ENCODE peak calls at places on chromosomes 12 and 14, in five cellular contexts. One of them, this sample, is unnamed.

GRCh38 chr12:56261503-56262230 is 3.5 kb upstream of the ANKRD52 start:
- DNase-seq in T-helper 2 cell: no peak
- DNase-seq in NCI-H345: no peak
- DNase-seq in NCI-H2029 treated with DMSO at 0.1 percent for 48 hours: no peak
- DNase-seq in AG04450: no peak
- DNase-seq in this sample: no peak

GRCh38 chr14:95872777-95873176 is 3.9 kb upstream of the TUNAR start:
- DNase-seq in AG04450: no peak
- DNase-seq in T-helper 2 cell: no peak
- DNase-seq in NCI-H345: no peak
- DNase-seq in NCI-H2029 treated with DMSO at 0.1 percent for 48 hours: no peak
- DNase-seq in this sample: no peak

GRCh38 chr14:100282766-100283419 is 23.4 kb downstream of the SLC25A29 start:
- DNase-seq in T-helper 2 cell: no peak
- DNase-seq in AG04450: no peak
- DNase-seq in NCI-H345: no peak
- DNase-seq in NCI-H2029 treated with DMSO at 0.1 percent for 48 hours: no peak
- DNase-seq in this sample: no peak

GRCh38 chr12:82425241-82425640 is 66.9 kb downstream of the METTL25 start:
- DNase-seq in T-helper 2 cell: no peak
- DNase-seq in NCI-H2029 treated with DMSO at 0.1 percent for 48 hours: no peak
- DNase-seq in NCI-H345: no peak
- DNase-seq in AG04450: no peak
- DNase-seq in this sample: no peak

GRCh38 chr12:67592228-67593011 is 56.1 kb upstream of the DYRK2 start:
- DNase-seq in T-helper 2 cell: no peak
- DNase-seq in NCI-H2029 treated with DMSO at 0.1 percent for 48 hours: peak; percentile 84
- DNase-seq in NCI-H345: peak; percentile 62
- DNase-seq in AG04450: no peak
- DNase-seq in this sample: peak; percentile 50

GRCh38 chr12:870378-870777 is 79.1 kb downstream of the RAD52 start:
- DNase-seq in T-helper 2 cell: no peak
- DNase-seq in NCI-H345: no peak
- DNase-seq in AG04450: no peak
- DNase-seq in NCI-H2029 treated with DMSO at 0.1 percent for 48 hours: no peak
- DNase-seq in this sample: peak; percentile 52

GRCh38 chr14:95425369-95426115 is 90.9 kb downstream of the SYNE3 start:
- DNase-seq in NCI-H2029 treated with DMSO at 0.1 percent for 48 hours: no peak
- DNase-seq in T-helper 2 cell: no peak
- DNase-seq in NCI-H345: no peak
- DNase-seq in AG04450: no peak
- DNase-seq in this sample: no peak

GRCh38 chr12:1360812-1361211 is 233.6 kb downstream of the FBXL14 start:
- DNase-seq in AG04450: peak; percentile 71
- DNase-seq in NCI-H2029 treated with DMSO at 0.1 percent for 48 hours: no peak
- DNase-seq in T-helper 2 cell: no peak
- DNase-seq in NCI-H345: no peak
- DNase-seq in this sample: no peak

GRCh38 chr12:40714636-40715035 is 22.4 kb downstream of the CNTN1 start:
- DNase-seq in NCI-H2029 treated with DMSO at 0.1 percent for 48 hours: no peak
- DNase-seq in T-helper 2 cell: no peak
- DNase-seq in AG04450: no peak
- DNase-seq in NCI-H345: no peak
- DNase-seq in this sample: no peak

GRCh38 chr14:89509891-89510290 is 92.9 kb upstream of the FOXN3 start:
- DNase-seq in AG04450: no peak
- DNase-seq in T-helper 2 cell: no peak
- DNase-seq in NCI-H345: no peak
- DNase-seq in NCI-H2029 treated with DMSO at 0.1 percent for 48 hours: no peak
- DNase-seq in this sample: no peak

GRCh38 chr14:34013714-34014055 is 62.8 kb upstream of the EGLN3 start:
- DNase-seq in AG04450: no peak
- DNase-seq in NCI-H345: no peak
- DNase-seq in NCI-H2029 treated with DMSO at 0.1 percent for 48 hours: peak; percentile 83
- DNase-seq in T-helper 2 cell: no peak
- DNase-seq in this sample: no peak

GRCh38 chr12:109761631-109761950 is 48.0 kb downstream of the FAM222A start:
- DNase-seq in NCI-H345: no peak
- DNase-seq in NCI-H2029 treated with DMSO at 0.1 percent for 48 hours: no peak
- DNase-seq in AG04450: no peak
- DNase-seq in T-helper 2 cell: no peak
- DNase-seq in this sample: no peak

GRCh38 chr12:71201136-71201679 is 43.4 kb upstream of the TSPAN8 start:
- DNase-seq in AG04450: no peak
- DNase-seq in NCI-H345: peak; percentile 75
- DNase-seq in T-helper 2 cell: no peak
- DNase-seq in NCI-H2029 treated with DMSO at 0.1 percent for 48 hours: no peak
- DNase-seq in this sample: no peak

GRCh38 chr12:45362291-45362690 is 146.4 kb downstream of the ANO6 start:
- DNase-seq in NCI-H345: no peak
- DNase-seq in T-helper 2 cell: no peak
- DNase-seq in AG04450: no peak
- DNase-seq in NCI-H2029 treated with DMSO at 0.1 percent for 48 hours: no peak
- DNase-seq in this sample: no peak

GRCh38 chr14:61503167-61503801 is 181.9 kb downstream of the PRKCH start:
- DNase-seq in NCI-H345: no peak
- DNase-seq in AG04450: no peak
- DNase-seq in T-helper 2 cell: peak; percentile 15
- DNase-seq in NCI-H2029 treated with DMSO at 0.1 percent for 48 hours: no peak
- DNase-seq in this sample: peak; percentile 76

GRCh38 chr12:132593938-132594358 is 16.4 kb downstream of the LRCOL1 start:
- DNase-seq in NCI-H345: peak; percentile 91
- DNase-seq in NCI-H2029 treated with DMSO at 0.1 percent for 48 hours: peak; percentile 95
- DNase-seq in T-helper 2 cell: no peak
- DNase-seq in AG04450: peak; percentile 87
- DNase-seq in this sample: no peak

GRCh38 chr12:78863482-78864427 is 819 bp upstream of the SYT1 start:
- DNase-seq in NCI-H2029 treated with DMSO at 0.1 percent for 48 hours: peak; percentile 52
- DNase-seq in T-helper 2 cell: no peak
- DNase-seq in AG04450: no peak
- DNase-seq in NCI-H345: peak; percentile 86
- DNase-seq in this sample: no peak

GRCh38 chr12:65631621-65632111 is 192.6 kb upstream of the HMGA2 start:
- DNase-seq in T-helper 2 cell: no peak
- DNase-seq in AG04450: peak; percentile 97
- DNase-seq in NCI-H2029 treated with DMSO at 0.1 percent for 48 hours: no peak
- DNase-seq in NCI-H345: no peak
- DNase-seq in this sample: no peak

GRCh38 chr12:121708313-121709063 is 4.1 kb upstream of the TMEM120B start:
- DNase-seq in NCI-H2029 treated with DMSO at 0.1 percent for 48 hours: no peak
- DNase-seq in T-helper 2 cell: no peak
- DNase-seq in NCI-H345: no peak
- DNase-seq in AG04450: no peak
- DNase-seq in this sample: no peak

GRCh38 chr12:115752913-115753726 is 524.4 kb downstream of the MED13L start:
- DNase-seq in T-helper 2 cell: no peak
- DNase-seq in NCI-H2029 treated with DMSO at 0.1 percent for 48 hours: peak; percentile 83
- DNase-seq in AG04450: peak; percentile 48
- DNase-seq in NCI-H345: peak; percentile 72
- DNase-seq in this sample: no peak

GRCh38 chr12:50589650-50590435 is 85.1 kb downstream of the DIP2B start:
- DNase-seq in T-helper 2 cell: no peak
- DNase-seq in NCI-H345: no peak
- DNase-seq in AG04450: peak; percentile 76
- DNase-seq in NCI-H2029 treated with DMSO at 0.1 percent for 48 hours: no peak
- DNase-seq in this sample: no peak

GRCh38 chr12:83156800-83157199 is 470.1 kb downstream of the TMTC2 start:
- DNase-seq in NCI-H345: no peak
- DNase-seq in NCI-H2029 treated with DMSO at 0.1 percent for 48 hours: peak; percentile 55
- DNase-seq in T-helper 2 cell: no peak
- DNase-seq in AG04450: no peak
- DNase-seq in this sample: no peak

GRCh38 chr14:20714593-20715250 is 26.2 kb downstream of the ANG start:
- DNase-seq in NCI-H345: no peak
- DNase-seq in AG04450: peak; percentile 16
- DNase-seq in NCI-H2029 treated with DMSO at 0.1 percent for 48 hours: no peak
- DNase-seq in T-helper 2 cell: no peak
- DNase-seq in this sample: no peak

GRCh38 chr12:52569726-52570125 is 3.9 kb downstream of the KRT74 start:
- DNase-seq in NCI-H345: no peak
- DNase-seq in NCI-H2029 treated with DMSO at 0.1 percent for 48 hours: no peak
- DNase-seq in AG04450: no peak
- DNase-seq in T-helper 2 cell: no peak
- DNase-seq in this sample: no peak

GRCh38 chr12:31011336-31011735 is 62.3 kb upstream of the DDX11 start:
- DNase-seq in T-helper 2 cell: no peak
- DNase-seq in AG04450: no peak
- DNase-seq in NCI-H2029 treated with DMSO at 0.1 percent for 48 hours: no peak
- DNase-seq in NCI-H345: no peak
- DNase-seq in this sample: no peak

GRCh38 chr14:42002139-42002538 is 395.5 kb downstream of the LRFN5 start:
- DNase-seq in AG04450: peak; percentile 2
- DNase-seq in NCI-H2029 treated with DMSO at 0.1 percent for 48 hours: no peak
- DNase-seq in NCI-H345: no peak
- DNase-seq in T-helper 2 cell: no peak
- DNase-seq in this sample: no peak

GRCh38 chr12:12684375-12685106 is 11.4 kb downstream of the GPR19 start:
- DNase-seq in T-helper 2 cell: no peak
- DNase-seq in AG04450: no peak
- DNase-seq in NCI-H345: no peak
- DNase-seq in NCI-H2029 treated with DMSO at 0.1 percent for 48 hours: peak; percentile 82
- DNase-seq in this sample: no peak

GRCh38 chr12:44847888-44848770 is 28.0 kb downstream of the NELL2 start:
- DNase-seq in NCI-H2029 treated with DMSO at 0.1 percent for 48 hours: no peak
- DNase-seq in AG04450: no peak
- DNase-seq in NCI-H345: no peak
- DNase-seq in T-helper 2 cell: peak; percentile 44
- DNase-seq in this sample: peak; percentile 69

This sample was measured in immature natural killer cell.